ENCODE peak calls at places on chromosome 12, in four cellular contexts. One of them, this sample, is unnamed.
A peak's percentile ranks its signal among the peaks of the same experiment; 100 is the strongest.

GRCh38 chr12:121697093-121697698 is 15.4 kb upstream of the TMEM120B start:
- DNase-seq in HepG2: peak; percentile 53
- DNase-seq in H1: no peak
- DNase-seq in K562: peak; percentile 35
- DNase-seq in this sample: peak; percentile 70

GRCh38 chr12:131364903-131365820 is 345.7 kb upstream of the SFSWAP start:
- DNase-seq in HepG2: no peak
- DNase-seq in H1: no peak
- DNase-seq in K562: no peak
- DNase-seq in this sample: no peak

GRCh38 chr12:118052324-118053070 is 8.5 kb downstream of the WSB2 start:
- DNase-seq in HepG2: peak; percentile 99
- DNase-seq in H1: no peak
- DNase-seq in K562: no peak
- DNase-seq in this sample: peak; percentile 96

GRCh38 chr12:38316391-38317129 is at the start of gene ALG10B:
- DNase-seq in HepG2: peak; percentile 92
- DNase-seq in H1: peak; percentile 92
- DNase-seq in K562: peak; percentile 69
- DNase-seq in this sample: peak; percentile 81

GRCh38 chr12:124740691-124741137 is 123.0 kb downstream of the SCARB1 start:
- DNase-seq in HepG2: peak; percentile 71
- DNase-seq in H1: no peak
- DNase-seq in K562: no peak
- DNase-seq in this sample: no peak

GRCh38 chr12:111404362-111405148 is 1.2 kb upstream of the SH2B3 start:
- DNase-seq in HepG2: peak; percentile 33
- DNase-seq in H1: no peak
- DNase-seq in K562: peak; percentile 83
- DNase-seq in this sample: no peak

GRCh38 chr12:123109319-123109772 is 41.5 kb downstream of the PITPNM2 start:
- DNase-seq in HepG2: no peak
- DNase-seq in H1: no peak
- DNase-seq in K562: no peak
- DNase-seq in this sample: no peak

GRCh38 chr12:78719721-78720120 is 144.9 kb upstream of the SYT1 start:
- DNase-seq in HepG2: no peak
- DNase-seq in H1: no peak
- DNase-seq in K562: no peak
- DNase-seq in this sample: no peak

GRCh38 chr12:27305673-27306504 is 26.7 kb upstream of the BMAL2 start:
- DNase-seq in HepG2: peak; percentile 28
- DNase-seq in H1: no peak
- DNase-seq in K562: no peak
- DNase-seq in this sample: peak; percentile 49

GRCh38 chr12:123971449-123971769 is 1.2 kb downstream of the CCDC92 start:
- DNase-seq in HepG2: no peak
- DNase-seq in H1: no peak
- DNase-seq in K562: no peak
- DNase-seq in this sample: no peak

GRCh38 chr12:50765325-50765911 is 1.5 kb downstream of the ATF1 start:
- DNase-seq in HepG2: peak; percentile 50
- DNase-seq in H1: no peak
- DNase-seq in K562: peak; percentile 38
- DNase-seq in this sample: peak; percentile 80

GRCh38 chr12:22625671-22626251 is 790 bp downstream of the ETNK1 start:
- DNase-seq in HepG2: peak; percentile 40
- DNase-seq in H1: peak; percentile 70
- DNase-seq in K562: peak; percentile 35
- DNase-seq in this sample: peak; percentile 69

GRCh38 chr12:18139989-18140596 is 50.1 kb upstream of the RERGL start:
- DNase-seq in HepG2: peak; percentile 4
- DNase-seq in H1: no peak
- DNase-seq in K562: no peak
- DNase-seq in this sample: peak; percentile 23

GRCh38 chr12:321606-322326 is 59.1 kb upstream of the SLC6A13 start:
- DNase-seq in HepG2: peak; percentile 30
- DNase-seq in H1: no peak
- DNase-seq in K562: no peak
- DNase-seq in this sample: no peak

GRCh38 chr12:20339060-20339459 is 29.3 kb upstream of the PDE3A start:
- DNase-seq in HepG2: no peak
- DNase-seq in H1: no peak
- DNase-seq in K562: no peak
- DNase-seq in this sample: no peak

GRCh38 chr12:96015672-96016071 is 19.5 kb upstream of the HAL start:
- DNase-seq in HepG2: no peak
- DNase-seq in H1: no peak
- DNase-seq in K562: no peak
- DNase-seq in this sample: peak; percentile 27

GRCh38 chr12:33994857-33995808 is 27.2 kb upstream of the ALG10 start:
- DNase-seq in HepG2: no peak
- DNase-seq in H1: no peak
- DNase-seq in K562: no peak
- DNase-seq in this sample: no peak

GRCh38 chr12:17778242-17778641 is 311.8 kb downstream of the RERGL start:
- DNase-seq in HepG2: no peak
- DNase-seq in H1: no peak
- DNase-seq in K562: no peak
- DNase-seq in this sample: no peak

GRCh38 chr12:82144505-82144904 is 213.7 kb downstream of the CCDC59 start:
- DNase-seq in HepG2: no peak
- DNase-seq in H1: no peak
- DNase-seq in K562: peak; percentile 24
- DNase-seq in this sample: no peak

GRCh38 chr12:23950011-23950774 is 723 bp upstream of the SOX5 start:
- DNase-seq in HepG2: peak; percentile 31
- DNase-seq in H1: peak; percentile 45
- DNase-seq in K562: no peak
- DNase-seq in this sample: no peak

GRCh38 chr12:94551810-94552209 is 92.1 kb upstream of the CEP83 start:
- DNase-seq in HepG2: no peak
- DNase-seq in H1: no peak
- DNase-seq in K562: no peak
- DNase-seq in this sample: no peak

GRCh38 chr12:120748242-120748641 is 22.6 kb downstream of the ACADS start:
- DNase-seq in HepG2: peak; percentile 34
- DNase-seq in H1: no peak
- DNase-seq in K562: no peak
- DNase-seq in this sample: no peak

GRCh38 chr12:55957106-55957859 is 8.6 kb downstream of the PMEL start:
- DNase-seq in HepG2: no peak
- DNase-seq in H1: no peak
- DNase-seq in K562: no peak
- DNase-seq in this sample: no peak

GRCh38 chr12:57227315-57228115 is 2.0 kb upstream of the SHMT2 start:
- DNase-seq in HepG2: no peak
- DNase-seq in H1: no peak
- DNase-seq in K562: no peak
- DNase-seq in this sample: no peak

GRCh38 chr12:3836641-3837040 is 36.6 kb downstream of the PARP11 start:
- DNase-seq in HepG2: no peak
- DNase-seq in H1: no peak
- DNase-seq in K562: no peak
- DNase-seq in this sample: no peak

GRCh38 chr12:32390572-32391219 is 8.7 kb upstream of the FGD4 start:
- DNase-seq in HepG2: peak; percentile 53
- DNase-seq in H1: peak; percentile 44
- DNase-seq in K562: no peak
- DNase-seq in this sample: peak; percentile 77

GRCh38 chr12:81141220-81141619 is 63.3 kb downstream of the ACSS3 start:
- DNase-seq in HepG2: peak; percentile 30
- DNase-seq in H1: no peak
- DNase-seq in K562: no peak
- DNase-seq in this sample: no peak

GRCh38 chr12:795305-795704 is 42.9 kb downstream of the WNK1 start:
- DNase-seq in HepG2: no peak
- DNase-seq in H1: no peak
- DNase-seq in K562: no peak
- DNase-seq in this sample: no peak

GRCh38 chr12:57127710-57128518 is at the start of gene LRP1:
- DNase-seq in HepG2: peak; percentile 76
- DNase-seq in H1: peak; percentile 91
- DNase-seq in K562: peak; percentile 96
- DNase-seq in this sample: peak; percentile 89

GRCh38 chr12:127310548-127310947 is 956.4 kb upstream of the TMEM132C start:
- DNase-seq in HepG2: no peak
- DNase-seq in H1: no peak
- DNase-seq in K562: no peak
- DNase-seq in this sample: no peak

DNA sequence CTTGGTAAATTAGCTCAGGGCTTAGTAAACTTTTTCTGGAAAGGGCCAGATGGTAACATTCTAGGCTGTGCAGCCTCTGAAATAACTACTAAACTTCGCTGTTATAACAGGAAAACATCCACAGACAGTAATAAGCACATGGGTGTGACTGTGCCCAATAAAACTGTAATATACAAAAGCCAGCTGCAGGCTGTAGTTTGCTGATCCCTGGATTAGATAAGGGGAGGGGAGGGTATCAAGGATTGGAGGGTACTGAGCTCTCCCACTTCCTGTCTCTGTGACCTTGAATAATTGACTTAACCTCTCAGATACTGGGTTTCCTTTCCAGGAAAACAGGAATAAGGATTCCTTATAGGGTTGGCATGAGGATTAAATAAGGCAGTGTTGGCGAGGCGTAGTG is 81.2 kb downstream of the CCDC60 start:
- DNase-seq in HepG2: no peak
- DNase-seq in H1: no peak
- DNase-seq in K562: no peak
- DNase-seq in this sample: no peak
- TF ChIP-seq JUN in HepG2: no peak
- TF ChIP-seq JUN in H1: no peak
- TF ChIP-seq JUN in K562: no peak
- TF ChIP-seq JUN in this sample: no peak

DNA sequence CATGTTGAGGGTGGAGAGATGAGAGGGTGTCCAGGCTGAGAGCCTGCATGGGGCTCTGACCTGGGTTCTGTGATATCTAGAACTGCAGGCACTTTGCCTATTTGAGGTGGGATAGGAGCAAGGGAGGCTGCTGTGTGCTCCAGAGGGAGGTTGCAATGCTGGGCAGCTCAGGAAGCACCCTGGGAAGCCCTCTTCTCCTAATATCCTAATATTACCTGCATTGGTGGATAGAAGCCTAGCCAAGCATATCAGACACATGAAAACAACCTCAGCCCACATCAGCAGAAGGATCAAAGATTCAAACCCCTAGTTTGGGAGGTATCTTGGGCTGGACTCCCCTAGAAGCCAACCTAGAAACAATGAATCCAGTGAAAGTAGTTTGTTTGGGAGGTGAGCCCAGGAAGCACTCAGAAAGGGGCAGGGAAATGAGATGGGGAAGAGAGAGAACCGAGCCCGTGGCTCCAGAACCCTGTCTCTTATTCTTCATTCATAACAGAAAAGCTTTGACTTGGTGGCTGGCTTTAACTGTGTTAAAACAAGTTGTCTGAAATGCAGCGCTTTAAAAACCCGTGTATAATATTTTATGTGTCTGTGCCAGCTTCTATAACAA is 35.7 kb upstream of the RBM19 start:
- DNase-seq in HepG2: no peak
- DNase-seq in H1: no peak
- DNase-seq in K562: no peak
- DNase-seq in this sample: no peak
- TF ChIP-seq RFX5 in HepG2: no peak
- TF ChIP-seq RFX5 in H1: no peak
- TF ChIP-seq RFX5 in K562: no peak
- TF ChIP-seq RFX5 in this sample: no peak

GRCh38 chr12:6553051-6553868 is 2.6 kb downstream of the IFFO1 start:
- DNase-seq in HepG2: no peak
- DNase-seq in H1: no peak
- DNase-seq in K562: no peak
- DNase-seq in this sample: no peak
- TF ChIP-seq JUN in HepG2: no peak
- TF ChIP-seq JUN in H1: no peak
- TF ChIP-seq JUN in K562: no peak
- TF ChIP-seq JUN in this sample: no peak

DNA sequence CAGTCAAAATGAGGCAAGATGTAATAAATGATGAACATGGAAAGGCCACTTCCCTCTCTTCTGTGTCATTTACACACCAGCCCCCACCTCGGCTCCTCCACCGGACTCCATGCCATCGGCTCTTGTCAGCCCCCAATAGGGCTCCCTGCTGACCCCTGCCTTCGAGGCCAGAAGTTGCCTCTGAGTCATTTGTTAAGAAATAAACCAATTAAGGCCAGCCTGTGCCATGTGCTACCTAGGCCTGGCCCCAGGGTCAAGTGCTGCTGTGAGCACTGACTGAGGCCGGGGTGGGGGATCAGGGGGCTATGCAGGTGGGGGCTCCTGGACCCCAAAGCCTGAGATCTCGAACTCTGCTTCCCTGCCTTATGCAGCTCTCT is 53.2 kb downstream of the TESC start:
- DNase-seq in HepG2: peak; percentile 69
- DNase-seq in H1: no peak
- DNase-seq in K562: peak; percentile 41
- DNase-seq in this sample: no peak
- TF ChIP-seq RFX5 in HepG2: no peak
- TF ChIP-seq RFX5 in H1: no peak
- TF ChIP-seq RFX5 in K562: no peak
- TF ChIP-seq RFX5 in this sample: no peak

DNA sequence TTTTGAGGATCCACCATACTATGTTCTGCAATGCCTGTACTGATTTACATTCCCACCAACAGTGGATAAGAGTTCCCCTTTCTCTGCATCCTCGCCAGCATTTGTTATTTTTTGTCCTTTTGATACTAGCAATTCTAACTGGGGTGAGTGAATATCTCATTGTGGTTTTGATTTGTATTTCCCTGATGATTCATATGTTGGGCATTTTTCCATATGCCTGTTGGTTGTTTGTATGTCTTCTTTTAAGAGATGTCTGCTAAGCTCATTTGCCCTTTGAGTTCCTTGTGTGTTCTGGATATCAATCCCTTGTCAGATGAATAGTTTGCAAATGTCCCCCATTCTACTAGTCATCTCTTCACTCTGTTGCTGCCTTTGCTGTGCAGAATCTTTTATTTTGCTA is 49.0 kb upstream of the MSRB3 start:
- DNase-seq in HepG2: no peak
- DNase-seq in H1: no peak
- DNase-seq in K562: no peak
- DNase-seq in this sample: no peak
- TF ChIP-seq JUN in HepG2: no peak
- TF ChIP-seq JUN in H1: no peak
- TF ChIP-seq JUN in K562: no peak
- TF ChIP-seq JUN in this sample: no peak

GRCh38 chr12:64180951-64181350 is 41.1 kb downstream of the KICS2 start:
- DNase-seq in HepG2: no peak
- DNase-seq in H1: no peak
- DNase-seq in K562: no peak
- DNase-seq in this sample: no peak
- TF ChIP-seq RFX5 in HepG2: no peak
- TF ChIP-seq RFX5 in H1: no peak
- TF ChIP-seq RFX5 in K562: no peak
- TF ChIP-seq RFX5 in this sample: no peak

GRCh38 chr12:100986595-100987547 is 192.3 kb downstream of the ANO4 start:
- DNase-seq in HepG2: no peak
- DNase-seq in H1: no peak
- DNase-seq in K562: no peak
- DNase-seq in this sample: no peak
- TF ChIP-seq JUN in HepG2: no peak
- TF ChIP-seq JUN in H1: no peak
- TF ChIP-seq JUN in K562: no peak
- TF ChIP-seq JUN in this sample: no peak

This sample was measured in A549.